ENCODE peak calls at places on chromosomes 12 and 14, in eight cellular contexts. One of them, this sample, is unnamed.

GRCh38 chr14:65287264-65288131 is 125.0 kb upstream of the FUT8 start:
- DNase-seq in neural progenitor cell: no peak
- DNase-seq in frontal cortex: no peak
- DNase-seq in neural crest cell: no peak
- DNase-seq in HT1080: no peak
- DNase-seq in left kidney: peak; percentile 21
- DNase-seq in central memory CD8-positive, alpha-beta T cell: no peak
- DNase-seq in activated T-cell treated with anti-CD3 and anti-CD28 coated beads for 4 hours: peak; percentile 25
- DNase-seq in this sample: no peak

GRCh38 chr12:119544780-119545625 is 48.6 kb upstream of the TMEM233 start:
- DNase-seq in frontal cortex: peak; percentile 60
- DNase-seq in neural progenitor cell: peak; percentile 81
- DNase-seq in neural crest cell: peak; percentile 73
- DNase-seq in activated T-cell treated with anti-CD3 and anti-CD28 coated beads for 4 hours: peak; percentile 46
- DNase-seq in HT1080: peak; percentile 65
- DNase-seq in central memory CD8-positive, alpha-beta T cell: peak; percentile 31
- DNase-seq in left kidney: peak; percentile 72
- DNase-seq in this sample: peak; percentile 60

GRCh38 chr12:5648692-5649338 is 216.9 kb downstream of the NTF3 start:
- DNase-seq in left kidney: peak; percentile 88
- DNase-seq in activated T-cell treated with anti-CD3 and anti-CD28 coated beads for 4 hours: no peak
- DNase-seq in central memory CD8-positive, alpha-beta T cell: no peak
- DNase-seq in frontal cortex: no peak
- DNase-seq in neural progenitor cell: peak; percentile 82
- DNase-seq in neural crest cell: no peak
- DNase-seq in HT1080: peak; percentile 4
- DNase-seq in this sample: no peak

GRCh38 chr12:128052777-128053176 is 214.2 kb upstream of the TMEM132C start:
- DNase-seq in HT1080: no peak
- DNase-seq in central memory CD8-positive, alpha-beta T cell: no peak
- DNase-seq in left kidney: no peak
- DNase-seq in frontal cortex: no peak
- DNase-seq in neural progenitor cell: no peak
- DNase-seq in activated T-cell treated with anti-CD3 and anti-CD28 coated beads for 4 hours: no peak
- DNase-seq in neural crest cell: no peak
- DNase-seq in this sample: no peak

GRCh38 chr12:15268927-15269552 is 47.8 kb upstream of the RERG start:
- DNase-seq in activated T-cell treated with anti-CD3 and anti-CD28 coated beads for 4 hours: no peak
- DNase-seq in HT1080: peak; percentile 46
- DNase-seq in central memory CD8-positive, alpha-beta T cell: no peak
- DNase-seq in left kidney: peak; percentile 85
- DNase-seq in frontal cortex: peak; percentile 43
- DNase-seq in neural progenitor cell: peak; percentile 73
- DNase-seq in neural crest cell: peak; percentile 10
- DNase-seq in this sample: peak; percentile 18

GRCh38 chr14:93369393-93370266 is 22.6 kb downstream of the COX8C start:
- DNase-seq in HT1080: no peak
- DNase-seq in frontal cortex: no peak
- DNase-seq in central memory CD8-positive, alpha-beta T cell: no peak
- DNase-seq in activated T-cell treated with anti-CD3 and anti-CD28 coated beads for 4 hours: no peak
- DNase-seq in left kidney: peak; percentile 78
- DNase-seq in neural progenitor cell: no peak
- DNase-seq in neural crest cell: no peak
- DNase-seq in this sample: no peak

GRCh38 chr14:92105845-92106094 is 612 bp downstream of the ATXN3 start:
- DNase-seq in activated T-cell treated with anti-CD3 and anti-CD28 coated beads for 4 hours: no peak
- DNase-seq in left kidney: no peak
- DNase-seq in neural progenitor cell: no peak
- DNase-seq in neural crest cell: peak; percentile 9
- DNase-seq in frontal cortex: no peak
- DNase-seq in HT1080: peak; percentile 37
- DNase-seq in central memory CD8-positive, alpha-beta T cell: no peak
- DNase-seq in this sample: no peak

GRCh38 chr14:63949696-63950095 is 96.9 kb downstream of the SYNE2 start:
- DNase-seq in neural progenitor cell: no peak
- DNase-seq in left kidney: no peak
- DNase-seq in neural crest cell: no peak
- DNase-seq in frontal cortex: no peak
- DNase-seq in activated T-cell treated with anti-CD3 and anti-CD28 coated beads for 4 hours: no peak
- DNase-seq in central memory CD8-positive, alpha-beta T cell: no peak
- DNase-seq in HT1080: no peak
- DNase-seq in this sample: no peak

GRCh38 chr12:67667276-67668073 is 18.9 kb downstream of the DYRK2 start:
- DNase-seq in HT1080: no peak
- DNase-seq in activated T-cell treated with anti-CD3 and anti-CD28 coated beads for 4 hours: no peak
- DNase-seq in left kidney: no peak
- DNase-seq in neural progenitor cell: no peak
- DNase-seq in frontal cortex: no peak
- DNase-seq in neural crest cell: no peak
- DNase-seq in central memory CD8-positive, alpha-beta T cell: no peak
- DNase-seq in this sample: no peak

GRCh38 chr12:130081420-130081819 is 80.8 kb upstream of the FZD10 start:
- DNase-seq in neural crest cell: no peak
- DNase-seq in central memory CD8-positive, alpha-beta T cell: no peak
- DNase-seq in activated T-cell treated with anti-CD3 and anti-CD28 coated beads for 4 hours: no peak
- DNase-seq in frontal cortex: no peak
- DNase-seq in left kidney: no peak
- DNase-seq in neural progenitor cell: peak; percentile 82
- DNase-seq in HT1080: no peak
- DNase-seq in this sample: no peak

GRCh38 chr12:14756331-14757143 is 46.7 kb downstream of the WBP11 start:
- DNase-seq in HT1080: peak; percentile 11
- DNase-seq in neural progenitor cell: peak; percentile 73
- DNase-seq in left kidney: peak; percentile 78
- DNase-seq in activated T-cell treated with anti-CD3 and anti-CD28 coated beads for 4 hours: no peak
- DNase-seq in neural crest cell: peak; percentile 22
- DNase-seq in central memory CD8-positive, alpha-beta T cell: no peak
- DNase-seq in frontal cortex: no peak
- DNase-seq in this sample: no peak

GRCh38 chr12:122935318-122935717 is 30.9 kb downstream of the ABCB9 start:
- DNase-seq in neural crest cell: no peak
- DNase-seq in neural progenitor cell: peak; percentile 56
- DNase-seq in left kidney: peak; percentile 69
- DNase-seq in activated T-cell treated with anti-CD3 and anti-CD28 coated beads for 4 hours: no peak
- DNase-seq in central memory CD8-positive, alpha-beta T cell: no peak
- DNase-seq in HT1080: no peak
- DNase-seq in frontal cortex: no peak
- DNase-seq in this sample: no peak

This sample was measured in memory B cell.